ENCODE peak calls at places on chromosomes 13 and 19, in nine cellular contexts. Y, E, S, C, J, K, X, O and B are unnamed samples.

GRCh38 chr19:16581145-16581970 is 9.1 kb upstream of the SLC35E1 start:
- DNase-seq in Y (no peak), E (no peak), S (no peak), C (no peak), J (no peak), K (no peak), X (no peak), O (no peak), B (no peak)

GRCh38 chr13:99176309-99177276 is 24.1 kb upstream of the UBAC2 start:
- DNase-seq in Y (peak), E (peak), S (peak), C (peak), J (peak), K (peak), X (peak), O (peak), B (peak)

GRCh38 chr13:19680751-19681150 is 47.3 kb downstream of the MPHOSPH8 start:
- DNase-seq in Y (no peak), E (no peak), S (no peak), C (no peak), J (no peak), K (no peak), X (no peak), O (no peak), B (no peak)

GRCh38 chr19:35665604-35666003 is 713 bp upstream of the UPK1A start:
- DNase-seq in Y (no peak), E (no peak), S (no peak), C (no peak), J (no peak), K (no peak), X (no peak), O (no peak), B (no peak)

GRCh38 chr13:45047394-45048328 is 58.3 kb downstream of the GPALPP1 start:
- DNase-seq in Y (peak), E (peak), S (peak), C (peak), J (peak), K (peak), X (peak), O (peak), B (peak)

GRCh38 chr19:776549-776948 is 20.7 kb upstream of the PTBP1 start:
- DNase-seq in Y (no peak), E (no peak), S (no peak), C (no peak), J (no peak), K (no peak), X (no peak), O (no peak), B (no peak)

GRCh38 chr13:52725302-52725701 is 14.3 kb downstream of the CNMD start:
- DNase-seq in Y (no peak), E (no peak), S (no peak), C (no peak), J (no peak), K (no peak), X (no peak), O (no peak), B (no peak)

GRCh38 chr13:33976965-33977364 is 159.0 kb downstream of the RFC3 start:
- DNase-seq in Y (no peak), E (no peak), S (no peak), C (no peak), J (no peak), K (no peak), X (no peak), O (no peak), B (no peak)

GRCh38 chr19:54311486-54311885 is 1.5 kb downstream of the LILRA5 start:
- DNase-seq in Y (no peak), E (no peak), S (no peak), C (no peak), J (no peak), K (no peak), X (no peak), O (no peak), B (no peak)

GRCh38 chr13:80508031-80508430 is 167.1 kb upstream of the SPRY2 start:
- DNase-seq in Y (no peak), E (no peak), S (no peak), C (peak), J (no peak), K (no peak), X (no peak), O (no peak), B (no peak)

GRCh38 chr19:41908724-41909464 is 19.4 kb downstream of the ERFL start:
- DNase-seq in Y (no peak), E (no peak), S (no peak), C (no peak), J (no peak), K (no peak), X (no peak), O (no peak), B (no peak)

GRCh38 chr13:52414963-52415362 is 9.0 kb upstream of the THSD1 start:
- DNase-seq in Y (no peak), E (peak), S (no peak), C (peak), J (peak), K (no peak), X (peak), O (no peak), B (no peak)

GRCh38 chr13:78603240-78603947 is at the start of gene POU4F1:
- DNase-seq in Y (peak), E (peak), S (no peak), C (no peak), J (peak), K (peak), X (no peak), O (peak), B (peak)

GRCh38 chr19:11551603-11552235 is 7.3 kb downstream of the ELOF1 start:
- DNase-seq in Y (peak), E (no peak), S (no peak), C (no peak), J (peak), K (no peak), X (no peak), O (no peak), B (peak)

GRCh38 chr13:109479991-109480696 is 306.2 kb downstream of the IRS2 start:
- DNase-seq in Y (peak), E (peak), S (no peak), C (peak), J (peak), K (no peak), X (no peak), O (no peak), B (no peak)

GRCh38 chr13:94362411-94362909 is 117.0 kb downstream of the DCT start:
- DNase-seq in Y (peak), E (peak), S (peak), C (peak), J (peak), K (peak), X (peak), O (peak), B (peak)

GRCh38 chr19:2455481-2456300 is 1.1 kb downstream of the LMNB2 start:
- DNase-seq in Y (no peak), E (peak), S (no peak), C (no peak), J (peak), K (no peak), X (no peak), O (peak), B (peak)

GRCh38 chr13:114004416-114005205 is 30.7 kb upstream of the C13orf46 start:
- DNase-seq in Y (no peak), E (no peak), S (peak), C (no peak), J (no peak), K (no peak), X (no peak), O (no peak), B (no peak)

GRCh38 chr13:111853766-111854165 is 213.2 kb upstream of the SOX1 start:
- DNase-seq in Y (no peak), E (no peak), S (no peak), C (no peak), J (no peak), K (no peak), X (no peak), O (no peak), B (no peak)